ENCODE peak calls at places on chromosomes 5 and 9, in seven cellular contexts. One of them, this sample, is unnamed.
A peak's percentile ranks its signal among the peaks of the same experiment; 100 is the strongest.

GRCh38 chr5:98656106-98656795 is 117.2 kb upstream of the RGMB start:
- DNase-seq in RKO: no peak
- DNase-seq in renal cortical epithelial cell: no peak
- DNase-seq in HEK293T: no peak
- DNase-seq in left kidney: no peak
- DNase-seq in COR-L47: no peak
- DNase-seq in fibroblast of the aortic adventitia: peak; percentile 22
- DNase-seq in this sample: no peak

GRCh38 chr9:107283621-107284616 is 840 bp downstream of the RAD23B start:
- DNase-seq in fibroblast of the aortic adventitia: peak; percentile 58
- DNase-seq in HEK293T: peak; percentile 72
- DNase-seq in left kidney: peak; percentile 92
- DNase-seq in COR-L47: peak; percentile 70
- DNase-seq in renal cortical epithelial cell: peak; percentile 65
- DNase-seq in RKO: peak; percentile 89
- DNase-seq in this sample: peak; percentile 45

GRCh38 chr5:141439411-141440141 is 9.3 kb downstream of the PCDHGA12 start:
- DNase-seq in RKO: no peak
- DNase-seq in fibroblast of the aortic adventitia: no peak
- DNase-seq in left kidney: no peak
- DNase-seq in HEK293T: no peak
- DNase-seq in renal cortical epithelial cell: no peak
- DNase-seq in COR-L47: no peak
- DNase-seq in this sample: no peak

GRCh38 chr9:114392749-114393112 is 4.9 kb upstream of the AKNA start:
- DNase-seq in renal cortical epithelial cell: no peak
- DNase-seq in RKO: no peak
- DNase-seq in COR-L47: no peak
- DNase-seq in fibroblast of the aortic adventitia: peak; percentile 39
- DNase-seq in HEK293T: no peak
- DNase-seq in left kidney: no peak
- DNase-seq in this sample: no peak

GRCh38 chr5:148786456-148786855 is 40.0 kb upstream of the ADRB2 start:
- DNase-seq in left kidney: no peak
- DNase-seq in renal cortical epithelial cell: no peak
- DNase-seq in COR-L47: no peak
- DNase-seq in RKO: no peak
- DNase-seq in fibroblast of the aortic adventitia: no peak
- DNase-seq in HEK293T: no peak
- DNase-seq in this sample: no peak

GRCh38 chr9:87494970-87495471 is 2.6 kb upstream of the DAPK1 start:
- DNase-seq in HEK293T: no peak
- DNase-seq in COR-L47: no peak
- DNase-seq in RKO: peak; percentile 19
- DNase-seq in fibroblast of the aortic adventitia: no peak
- DNase-seq in left kidney: peak; percentile 51
- DNase-seq in renal cortical epithelial cell: peak; percentile 76
- DNase-seq in this sample: no peak

GRCh38 chr5:180352116-180352975 is 790 bp downstream of the GFPT2 start:
- DNase-seq in renal cortical epithelial cell: peak; percentile 7
- DNase-seq in fibroblast of the aortic adventitia: peak; percentile 44
- DNase-seq in RKO: no peak
- DNase-seq in HEK293T: peak; percentile 55
- DNase-seq in COR-L47: no peak
- DNase-seq in left kidney: peak; percentile 81
- DNase-seq in this sample: no peak

GRCh38 chr5:37825334-37825915 is 14.4 kb downstream of the GDNF start:
- DNase-seq in COR-L47: peak; percentile 85
- DNase-seq in fibroblast of the aortic adventitia: no peak
- DNase-seq in RKO: no peak
- DNase-seq in renal cortical epithelial cell: no peak
- DNase-seq in HEK293T: no peak
- DNase-seq in left kidney: peak; percentile 28
- DNase-seq in this sample: no peak

GRCh38 chr5:159515909-159516415 is 185.7 kb upstream of the IL12B start:
- DNase-seq in renal cortical epithelial cell: peak; percentile 65
- DNase-seq in left kidney: peak; percentile 79
- DNase-seq in COR-L47: no peak
- DNase-seq in HEK293T: peak; percentile 71
- DNase-seq in fibroblast of the aortic adventitia: peak; percentile 50
- DNase-seq in RKO: peak; percentile 48
- DNase-seq in this sample: peak; percentile 18